ENCODE peak calls at places on chromosomes 7 and 10, in six cellular contexts. T is progenitor cell of endocrine pancreas, Y is Calu3, P is hypothalamus, H is T follicular helper cell, O is retina. V is an unnamed sample.

GRCh38 chr7:46664458-46664857 is 743.4 kb upstream of the IGFBP3 start:
- DNase-seq in T (no peak), Y (no peak), H (no peak), P (no peak), O (no peak), V (no peak)

GRCh38 chr7:84800846-84801245 is 386.0 kb downstream of the SEMA3D start:
- DNase-seq in T (no peak), H (no peak), P (no peak), Y (no peak), O (no peak), V (no peak)

GRCh38 chr7:126370038-126370668 is 882.6 kb downstream of the GRM8 start:
- DNase-seq in H (no peak), T (no peak), O (no peak), Y (no peak), P (no peak), V (no peak)

GRCh38 chr10:2944788-2945187 is 122.6 kb upstream of the PFKP start:
- DNase-seq in T (no peak), H (no peak), Y (no peak), O (no peak), P (no peak), V (no peak)

GRCh38 chr10:48257407-48257961 is 17.0 kb downstream of the FRMPD2 start:
- DNase-seq in O (no peak), H (no peak), Y (no peak), P (no peak), T (no peak), V (no peak)

GRCh38 chr7:120973849-120974248 is 14.7 kb upstream of the CPED1 start:
- DNase-seq in O (no peak), H (no peak), Y (no peak), T (no peak), P (no peak), V (no peak)

GRCh38 chr10:124917168-124917938 is 24.6 kb upstream of the ZRANB1 start:
- DNase-seq in O (peak), T (peak), H (peak), P (peak), Y (peak), V (peak)

GRCh38 chr7:138126928-138127327 is 50.7 kb downstream of the AKR1D1 start:
- DNase-seq in Y (no peak), O (no peak), H (no peak), P (no peak), T (no peak), V (no peak)

GRCh38 chr10:129035052-129035805 is 431.8 kb upstream of the MGMT start:
- DNase-seq in O (peak), Y (no peak), H (no peak), T (no peak), P (no peak), V (peak)

GRCh38 chr7:80218723-80219122 is 84.1 kb downstream of the GNAI1 start:
- DNase-seq in H (no peak), O (no peak), T (no peak), P (no peak), Y (no peak), V (no peak)

GRCh38 chr10:48804740-48805182 is 120.1 kb downstream of the WDFY4 start:
- DNase-seq in T (no peak), Y (no peak), O (peak), H (no peak), P (no peak), V (no peak)

GRCh38 chr10:120423350-120424197 is 33.5 kb upstream of the PLPP4 start:
- DNase-seq in T (peak), P (peak), Y (peak), H (no peak), O (peak), V (no peak)

GRCh38 chr10:132309879-132310591 is 2.3 kb upstream of the STK32C start:
- DNase-seq in Y (no peak), H (no peak), T (no peak), P (no peak), O (no peak), V (no peak)

GRCh38 chr10:45673074-45673628 is 579 bp upstream of the ZFAND4 start:
- DNase-seq in O (no peak), T (no peak), H (no peak), P (no peak), Y (no peak), V (no peak)

GRCh38 chr10:118621304-118621942 is 26.0 kb upstream of the PRLHR start:
- DNase-seq in O (no peak), P (no peak), H (no peak), T (no peak), Y (peak), V (peak)

GRCh38 chr7:74033372-74034311 is 5.7 kb downstream of the ELN start:
- DNase-seq in H (no peak), P (peak), O (peak), Y (no peak), T (no peak), V (no peak)

GRCh38 chr7:129376778-129377700 is 57.2 kb upstream of the STRIP2 start:
- DNase-seq in O (no peak), P (no peak), T (no peak), Y (peak), H (no peak), V (no peak)

GRCh38 chr10:70887804-70888800 is at the start of gene PCBD1:
- DNase-seq in Y (peak), O (peak), T (peak), P (peak), H (peak), V (peak)

GRCh38 chr10:12720217-12720981 is 281.1 kb downstream of the CCDC3 start:
- DNase-seq in T (no peak), H (no peak), P (no peak), O (no peak), Y (peak), V (no peak)

GRCh38 chr7:144407266-144407931 is 3.9 kb upstream of the NOBOX start:
- DNase-seq in T (no peak), P (no peak), O (no peak), H (no peak), Y (peak), V (no peak)

GRCh38 chr7:22598318-22598717 is 98.3 kb upstream of the STEAP1B start:
- DNase-seq in H (no peak), Y (no peak), P (no peak), T (no peak), O (no peak), V (no peak)

GRCh38 chr7:100575206-100575631 is 1.5 kb upstream of the SAP25 start:
- DNase-seq in O (no peak), H (no peak), Y (no peak), T (no peak), P (no peak), V (no peak)

GRCh38 chr7:139566075-139566474 is 42.6 kb downstream of the CLEC2L start:
- DNase-seq in O (no peak), Y (no peak), H (no peak), T (no peak), P (no peak), V (no peak)

GRCh38 chr7:68865351-68865885 is 732.9 kb upstream of the AUTS2 start:
- DNase-seq in P (no peak), T (no peak), Y (no peak), O (no peak), H (no peak), V (no peak)

GRCh38 chr10:115762029-115762428 is 511.0 kb downstream of the GFRA1 start:
- DNase-seq in Y (no peak), H (no peak), P (no peak), O (no peak), T (no peak), V (no peak)

GRCh38 chr10:3892440-3893101 is 107.6 kb upstream of the KLF6 start:
- DNase-seq in H (no peak), Y (no peak), O (peak), T (no peak), P (no peak), V (no peak)

GRCh38 chr10:97773096-97773495 is 1.3 kb upstream of the SFRP5 start:
- DNase-seq in P (no peak), T (no peak), H (no peak), Y (no peak), O (no peak), V (no peak)

GRCh38 chr7:66699998-66700397 is 40.5 kb upstream of the RABGEF1 start:
- DNase-seq in Y (no peak), H (no peak), O (no peak), P (no peak), T (no peak), V (no peak)

V was measured in stimulated activated CD4-positive, alpha-beta T cell treated with anti-CD3 and anti-CD28 coated beads, Interleukin-2, amount 100 ng/mL, for 4 hours.